ENCODE peak calls at places on chromosome 13, in six cellular contexts. N is GM12865; Y is retina; H is stimulated activated CD8-positive, alpha-beta memory T cell treated with anti-CD3 and anti-CD28 coated beads, Interleukin-4, amount 100 ng/mL, for 4 hours; Z is activated naive CD8-positive, alpha-beta T cell treated with anti-CD3 and anti-CD28 coated beads, Interleukin-2, amount 50 U/mL, for 24 hours; R is activated naive CD4-positive, alpha-beta T cell. P is an unnamed sample.

GRCh38 chr13:28716511-28716910 is 2.3 kb downstream of the SLC46A3 start:
- DNase-seq in N (no peak), Y (peak), H (no peak), Z (no peak), R (no peak), P (no peak)

GRCh38 chr13:23547000-23547590 is 23.1 kb upstream of the TNFRSF19 start:
- DNase-seq in N (no peak), Y (peak), H (no peak), Z (no peak), R (no peak), P (no peak)

GRCh38 chr13:33355470-33355869 is 69.9 kb upstream of the STARD13 start:
- DNase-seq in N (no peak), Y (no peak), H (no peak), Z (no peak), R (no peak), P (no peak)

GRCh38 chr13:113162783-113163685 is 4.6 kb downstream of the PROZ start:
- DNase-seq in N (no peak), Y (peak), H (no peak), Z (no peak), R (no peak), P (peak)

GRCh38 chr13:94143624-94144350 is 335.7 kb downstream of the DCT start:
- DNase-seq in N (no peak), Y (no peak), H (no peak), Z (no peak), R (no peak), P (no peak)

GRCh38 chr13:25330541-25330940 is 29.1 kb downstream of the NUP58 start:
- DNase-seq in N (no peak), Y (no peak), H (no peak), Z (no peak), R (no peak), P (no peak)

GRCh38 chr13:49110122-49110831 is 109.9 kb upstream of the MLNR start:
- DNase-seq in N (peak), Y (peak), H (peak), Z (peak), R (no peak), P (peak)

GRCh38 chr13:113220141-113220598 is 10.8 kb downstream of the CUL4A start:
- DNase-seq in N (no peak), Y (no peak), H (no peak), Z (no peak), R (no peak), P (no peak)